ENCODE peak calls at places on chromosome 1, in four cellular contexts. L, E, W and N are unnamed samples.

GRCh38 chr1:98920441-98921110 is 84.1 kb downstream of the PLPPR5 start:
- DNase-seq in W (no peak), L (no peak), E (no peak), N (no peak)

GRCh38 chr1:234743866-234744581 is 134.0 kb upstream of the IRF2BP2 start:
- DNase-seq in L (no peak), W (peak), E (no peak), N (no peak)

GRCh38 chr1:1349256-1350012 is at the start of gene DVL1:
- DNase-seq in W (peak), L (peak), E (peak), N (peak)

GRCh38 chr1:100799548-100799947 is 80.0 kb downstream of the VCAM1 start:
- DNase-seq in L (no peak), E (no peak), W (no peak), N (no peak)

GRCh38 chr1:216456682-216457081 is 33.4 kb upstream of the USH2A start:
- DNase-seq in L (no peak), E (no peak), W (no peak), N (no peak)

GRCh38 chr1:231883382-231883781 is 256.8 kb downstream of the DISC1 start:
- DNase-seq in W (no peak), L (no peak), E (no peak), N (no peak)

GRCh38 chr1:47953661-47954060 is 43.5 kb downstream of the TRABD2B start:
- DNase-seq in W (no peak), L (no peak), E (no peak), N (no peak)

GRCh38 chr1:67338642-67339041 is 31.0 kb downstream of the IL12RB2 start:
- DNase-seq in W (no peak), L (no peak), E (no peak), N (no peak)

GRCh38 chr1:214473392-214473791 is 78.0 kb downstream of the PTPN14 start:
- DNase-seq in L (no peak), W (no peak), E (no peak), N (no peak)

GRCh38 chr1:209183195-209183594 is 400.3 kb upstream of the CAMK1G start:
- DNase-seq in W (no peak), L (no peak), E (no peak), N (no peak)
- TF ChIP-seq CTCF in W (no peak), L (no peak), E (no peak), N (no peak)

GRCh38 chr1:160741597-160742348 is 2.7 kb downstream of the SLAMF7 start:
- DNase-seq in E (no peak), W (no peak), L (no peak), N (no peak)
- TF ChIP-seq CTCF in E (no peak), W (no peak), L (no peak), N (no peak)

GRCh38 chr1:34286547-34286946 is 109.8 kb downstream of the C1orf94 start:
- DNase-seq in E (no peak), W (no peak), L (no peak), N (no peak)

GRCh38 chr1:34296059-34296458 is 119.4 kb downstream of the C1orf94 start:
- DNase-seq in L (no peak), W (no peak), E (no peak), N (no peak)

GRCh38 chr1:34292472-34292871 is 115.8 kb downstream of the C1orf94 start:
- DNase-seq in L (no peak), E (no peak), W (no peak), N (no peak)
- TF ChIP-seq CTCF in L (no peak), E (no peak), W (no peak), N (no peak)

GRCh38 chr1:205907794-205908193 is 35.5 kb downstream of the SLC26A9 start:
- DNase-seq in W (no peak), L (no peak), E (peak), N (peak)
- TF ChIP-seq CTCF in W (no peak), L (peak), E (peak), N (peak)

GRCh38 chr1:180248731-180249681 is 18.9 kb downstream of the LHX4 start:
- DNase-seq in W (no peak), E (peak), L (peak), N (no peak)
- TF ChIP-seq CTCF in W (no peak), E (no peak), L (no peak), N (no peak)

DNA sequence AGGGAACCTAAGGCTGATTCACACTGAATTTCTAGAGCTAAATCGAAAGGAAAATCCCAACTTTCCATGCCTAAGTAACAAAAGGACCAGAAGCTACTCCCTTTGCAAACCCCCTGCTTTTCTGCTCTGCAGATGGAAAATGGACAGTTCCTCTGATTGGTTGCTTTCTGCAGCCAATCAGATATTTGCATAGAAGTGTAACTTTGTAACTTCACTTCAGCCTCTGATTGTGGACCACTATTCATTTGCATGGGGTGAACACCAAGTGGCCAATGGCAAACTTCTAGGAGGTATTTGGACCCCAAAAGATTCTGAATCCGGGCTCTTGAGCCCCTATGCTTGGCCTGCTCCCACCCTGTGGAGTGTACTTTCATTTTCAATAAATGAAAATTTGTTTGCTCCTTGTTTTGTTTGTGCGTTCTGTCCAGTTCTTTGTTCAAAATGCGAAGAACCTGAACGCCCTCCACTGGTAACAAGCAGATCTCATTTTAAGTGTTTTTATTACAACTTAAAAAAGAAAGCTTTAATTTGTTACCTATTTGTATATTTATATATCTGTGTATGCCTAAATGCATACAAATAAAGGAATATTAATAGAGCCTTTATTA is 6.4 kb upstream of the GSTM4 start:
- DNase-seq in E (no peak), L (no peak), W (peak), N (no peak)
- TF ChIP-seq CTCF in E (no peak), L (no peak), W (peak), N (peak)

DNA sequence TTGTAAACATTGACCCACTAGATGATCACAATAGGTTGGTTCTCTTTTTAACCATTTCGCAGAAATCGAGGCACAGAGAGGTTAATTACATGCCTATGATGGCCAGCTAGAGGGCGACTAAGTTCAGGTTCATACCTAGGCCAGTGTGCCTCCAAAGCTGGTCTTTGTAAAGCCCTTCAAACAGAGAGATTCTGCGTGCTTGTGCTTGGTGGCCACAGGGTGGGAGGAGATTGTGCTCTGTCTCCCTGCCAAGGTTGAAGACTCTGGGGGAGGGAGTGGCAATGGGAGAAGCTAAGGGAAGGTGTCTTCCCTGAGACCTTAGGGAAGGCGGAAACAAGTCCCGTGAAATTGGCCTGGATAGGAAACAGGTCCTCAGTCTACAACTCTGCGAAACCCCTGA is 59.1 kb upstream of the RBM15 start:
- DNase-seq in L (no peak), E (no peak), W (no peak), N (no peak)
- TF ChIP-seq CTCF in L (no peak), E (no peak), W (no peak), N (no peak)

GRCh38 chr1:27099154-27099903 is 55.6 kb downstream of the SLC9A1 start:
- DNase-seq in L (peak), W (peak), E (no peak), N (no peak)
- TF ChIP-seq CTCF in L (no peak), W (no peak), E (no peak), N (no peak)

DNA sequence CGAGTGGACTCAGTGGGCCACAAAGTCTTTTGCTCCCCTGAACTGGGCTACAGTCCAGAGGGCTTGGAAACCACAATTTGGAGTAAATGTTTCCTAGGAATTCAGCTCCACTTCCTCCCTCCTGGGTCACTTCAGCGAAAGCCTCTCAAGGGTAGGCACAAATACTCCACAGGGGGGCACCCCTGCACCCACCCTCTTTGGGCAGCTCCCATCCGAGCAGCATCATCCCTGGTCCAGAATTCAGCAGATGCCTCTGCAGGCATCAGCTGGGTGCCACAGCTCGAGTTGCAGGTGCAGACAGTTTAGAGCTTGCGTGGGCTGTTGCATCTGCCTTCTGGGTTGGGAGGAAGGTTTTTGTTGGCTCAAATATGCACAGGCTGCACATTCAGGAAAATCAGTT is 25.0 kb downstream of the KANK4 start:
- DNase-seq in W (no peak), E (peak), L (peak), N (peak)
- TF ChIP-seq CTCF in W (no peak), E (no peak), L (peak), N (no peak)